ENCODE peak calls at places on chromosomes 13 and 19, in ten cellular contexts. One of them, this sample, is unnamed.

GRCh38 chr13:81872581-81872980 is 1531.7 kb upstream of the SPRY2 start:
- DNase-seq in Panc1: no peak
- DNase-seq in sigmoid colon: no peak
- DNase-seq in upper lobe of left lung: no peak
- DNase-seq in transverse colon: no peak
- DNase-seq in SK-N-SH: peak; percentile 8
- DNase-seq in suprapubic skin: no peak
- DNase-seq in prostate gland: no peak
- DNase-seq in HCT116: peak; percentile 12
- DNase-seq in GM23338: peak; percentile 58
- DNase-seq in this sample: no peak

GRCh38 chr19:38846097-38846496 is 3.7 kb downstream of the HNRNPL start:
- DNase-seq in suprapubic skin: no peak
- DNase-seq in GM23338: no peak
- DNase-seq in upper lobe of left lung: no peak
- DNase-seq in sigmoid colon: no peak
- DNase-seq in prostate gland: no peak
- DNase-seq in transverse colon: no peak
- DNase-seq in HCT116: no peak
- DNase-seq in Panc1: no peak
- DNase-seq in SK-N-SH: no peak
- DNase-seq in this sample: no peak

GRCh38 chr19:7287716-7288115 is 6.5 kb downstream of the INSR start:
- DNase-seq in HCT116: no peak
- DNase-seq in SK-N-SH: no peak
- DNase-seq in Panc1: no peak
- DNase-seq in GM23338: no peak
- DNase-seq in suprapubic skin: no peak
- DNase-seq in transverse colon: no peak
- DNase-seq in upper lobe of left lung: no peak
- DNase-seq in sigmoid colon: no peak
- DNase-seq in prostate gland: no peak
- DNase-seq in this sample: no peak

GRCh38 chr13:100130092-100130491 is 41.2 kb downstream of the PCCA start:
- DNase-seq in sigmoid colon: no peak
- DNase-seq in transverse colon: no peak
- DNase-seq in prostate gland: no peak
- DNase-seq in Panc1: no peak
- DNase-seq in suprapubic skin: no peak
- DNase-seq in GM23338: peak; percentile 41
- DNase-seq in HCT116: no peak
- DNase-seq in SK-N-SH: no peak
- DNase-seq in upper lobe of left lung: no peak
- DNase-seq in this sample: no peak

GRCh38 chr19:30103981-30104380 is 161.9 kb downstream of the URI1 start:
- DNase-seq in transverse colon: no peak
- DNase-seq in SK-N-SH: no peak
- DNase-seq in upper lobe of left lung: no peak
- DNase-seq in sigmoid colon: no peak
- DNase-seq in HCT116: no peak
- DNase-seq in suprapubic skin: no peak
- DNase-seq in prostate gland: no peak
- DNase-seq in GM23338: no peak
- DNase-seq in Panc1: no peak
- DNase-seq in this sample: no peak

GRCh38 chr13:96650301-96650886 is 343.9 kb downstream of the OXGR1 start:
- DNase-seq in GM23338: no peak
- DNase-seq in HCT116: peak; percentile 3
- DNase-seq in prostate gland: no peak
- DNase-seq in sigmoid colon: no peak
- DNase-seq in upper lobe of left lung: no peak
- DNase-seq in transverse colon: no peak
- DNase-seq in suprapubic skin: no peak
- DNase-seq in SK-N-SH: no peak
- DNase-seq in Panc1: no peak
- DNase-seq in this sample: no peak

GRCh38 chr19:49660338-49660961 is 5.2 kb downstream of the IRF3 start:
- DNase-seq in Panc1: no peak
- DNase-seq in HCT116: no peak
- DNase-seq in SK-N-SH: no peak
- DNase-seq in prostate gland: no peak
- DNase-seq in GM23338: no peak
- DNase-seq in sigmoid colon: no peak
- DNase-seq in upper lobe of left lung: no peak
- DNase-seq in transverse colon: no peak
- DNase-seq in suprapubic skin: no peak
- DNase-seq in this sample: no peak

GRCh38 chr19:51600940-51601575 is 29.1 kb downstream of the SIGLEC5 start:
- DNase-seq in suprapubic skin: no peak
- DNase-seq in HCT116: no peak
- DNase-seq in SK-N-SH: no peak
- DNase-seq in prostate gland: no peak
- DNase-seq in Panc1: no peak
- DNase-seq in transverse colon: peak; percentile 35
- DNase-seq in GM23338: peak; percentile 67
- DNase-seq in sigmoid colon: no peak
- DNase-seq in upper lobe of left lung: peak; percentile 27
- DNase-seq in this sample: no peak

GRCh38 chr19:1647664-1648155 is 4.7 kb downstream of the TCF3 start:
- DNase-seq in suprapubic skin: no peak
- DNase-seq in upper lobe of left lung: no peak
- DNase-seq in HCT116: no peak
- DNase-seq in SK-N-SH: no peak
- DNase-seq in Panc1: no peak
- DNase-seq in prostate gland: no peak
- DNase-seq in transverse colon: no peak
- DNase-seq in sigmoid colon: no peak
- DNase-seq in GM23338: no peak
- DNase-seq in this sample: no peak

GRCh38 chr19:14430712-14431111 is 2.4 kb upstream of the PKN1 start:
- DNase-seq in prostate gland: no peak
- DNase-seq in SK-N-SH: no peak
- DNase-seq in transverse colon: no peak
- DNase-seq in GM23338: no peak
- DNase-seq in HCT116: no peak
- DNase-seq in suprapubic skin: no peak
- DNase-seq in sigmoid colon: no peak
- DNase-seq in Panc1: no peak
- DNase-seq in upper lobe of left lung: no peak
- DNase-seq in this sample: no peak

GRCh38 chr13:64488731-64489130 is 2741.4 kb downstream of the PCDH9 start:
- DNase-seq in SK-N-SH: no peak
- DNase-seq in upper lobe of left lung: no peak
- DNase-seq in Panc1: no peak
- DNase-seq in GM23338: no peak
- DNase-seq in transverse colon: no peak
- DNase-seq in suprapubic skin: no peak
- DNase-seq in prostate gland: no peak
- DNase-seq in sigmoid colon: no peak
- DNase-seq in HCT116: no peak
- DNase-seq in this sample: no peak

GRCh38 chr13:101425156-101425471 is 8.8 kb upstream of the NALCN start:
- DNase-seq in suprapubic skin: no peak
- DNase-seq in GM23338: no peak
- DNase-seq in sigmoid colon: no peak
- DNase-seq in prostate gland: no peak
- DNase-seq in upper lobe of left lung: no peak
- DNase-seq in Panc1: no peak
- DNase-seq in transverse colon: no peak
- DNase-seq in HCT116: no peak
- DNase-seq in SK-N-SH: no peak
- DNase-seq in this sample: no peak

GRCh38 chr13:51249254-51249653 is 27.1 kb downstream of the FAM124A start:
- DNase-seq in GM23338: peak; percentile 38
- DNase-seq in Panc1: no peak
- DNase-seq in SK-N-SH: no peak
- DNase-seq in sigmoid colon: no peak
- DNase-seq in transverse colon: no peak
- DNase-seq in prostate gland: no peak
- DNase-seq in HCT116: no peak
- DNase-seq in suprapubic skin: no peak
- DNase-seq in upper lobe of left lung: no peak
- DNase-seq in this sample: no peak

GRCh38 chr13:93151277-93151676 is 75.3 kb upstream of the GPC6 start:
- DNase-seq in prostate gland: no peak
- DNase-seq in transverse colon: no peak
- DNase-seq in GM23338: no peak
- DNase-seq in HCT116: no peak
- DNase-seq in Panc1: no peak
- DNase-seq in suprapubic skin: no peak
- DNase-seq in upper lobe of left lung: no peak
- DNase-seq in sigmoid colon: no peak
- DNase-seq in SK-N-SH: no peak
- DNase-seq in this sample: no peak

GRCh38 chr19:30941591-30941990 is 407.6 kb downstream of the TSHZ3 start:
- DNase-seq in GM23338: no peak
- DNase-seq in upper lobe of left lung: no peak
- DNase-seq in sigmoid colon: no peak
- DNase-seq in SK-N-SH: no peak
- DNase-seq in HCT116: no peak
- DNase-seq in suprapubic skin: no peak
- DNase-seq in Panc1: no peak
- DNase-seq in transverse colon: no peak
- DNase-seq in prostate gland: no peak
- DNase-seq in this sample: no peak

DNA sequence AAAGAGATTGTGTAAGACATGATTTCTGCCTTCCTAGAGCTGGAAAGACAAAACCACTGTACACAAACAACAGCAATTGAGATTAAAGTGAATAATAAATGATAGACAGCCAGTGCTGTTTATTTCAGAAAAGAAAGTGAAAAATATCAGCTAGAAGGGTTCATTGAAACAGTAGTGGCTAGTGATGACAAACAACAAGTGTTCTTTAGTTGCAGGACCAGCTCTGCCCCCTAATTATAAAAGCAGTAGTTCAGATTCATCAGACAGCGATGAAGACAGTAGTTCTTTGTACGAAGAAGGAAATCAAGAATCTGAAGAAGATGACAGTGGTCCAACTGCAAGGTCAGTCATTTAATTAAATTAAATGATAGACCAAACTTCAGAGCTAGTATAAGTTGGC is 14.8 kb downstream of the GPALPP1 start:
- DNase-seq in Panc1: no peak
- DNase-seq in transverse colon: no peak
- DNase-seq in suprapubic skin: no peak
- DNase-seq in HCT116: no peak
- DNase-seq in upper lobe of left lung: no peak
- DNase-seq in sigmoid colon: no peak
- DNase-seq in GM23338: no peak
- DNase-seq in SK-N-SH: no peak
- DNase-seq in prostate gland: no peak
- DNase-seq in this sample: no peak
- H3K36me3 ChIP-seq in Panc1: peaks cover under 1% of the 10 kb centered on the region
- H3K36me3 ChIP-seq in transverse colon: no peaks in the 10 kb centered on the region
- H3K36me3 ChIP-seq in suprapubic skin: peaks cover 66% of the 10 kb centered on the region
- H3K36me3 ChIP-seq in HCT116: peaks cover 3% of the 10 kb centered on the region
- H3K36me3 ChIP-seq in upper lobe of left lung: peaks cover 66% of the 10 kb centered on the region
- H3K36me3 ChIP-seq in sigmoid colon: peaks cover 6% of the 10 kb centered on the region
- H3K36me3 ChIP-seq in GM23338: no peaks in the 10 kb centered on the region
- H3K36me3 ChIP-seq in SK-N-SH: peaks cover 79% of the 10 kb centered on the region
- H3K36me3 ChIP-seq in prostate gland: no peaks in the 10 kb centered on the region
- H3K36me3 ChIP-seq in this sample: peaks cover 92% of the 10 kb centered on the region

DNA sequence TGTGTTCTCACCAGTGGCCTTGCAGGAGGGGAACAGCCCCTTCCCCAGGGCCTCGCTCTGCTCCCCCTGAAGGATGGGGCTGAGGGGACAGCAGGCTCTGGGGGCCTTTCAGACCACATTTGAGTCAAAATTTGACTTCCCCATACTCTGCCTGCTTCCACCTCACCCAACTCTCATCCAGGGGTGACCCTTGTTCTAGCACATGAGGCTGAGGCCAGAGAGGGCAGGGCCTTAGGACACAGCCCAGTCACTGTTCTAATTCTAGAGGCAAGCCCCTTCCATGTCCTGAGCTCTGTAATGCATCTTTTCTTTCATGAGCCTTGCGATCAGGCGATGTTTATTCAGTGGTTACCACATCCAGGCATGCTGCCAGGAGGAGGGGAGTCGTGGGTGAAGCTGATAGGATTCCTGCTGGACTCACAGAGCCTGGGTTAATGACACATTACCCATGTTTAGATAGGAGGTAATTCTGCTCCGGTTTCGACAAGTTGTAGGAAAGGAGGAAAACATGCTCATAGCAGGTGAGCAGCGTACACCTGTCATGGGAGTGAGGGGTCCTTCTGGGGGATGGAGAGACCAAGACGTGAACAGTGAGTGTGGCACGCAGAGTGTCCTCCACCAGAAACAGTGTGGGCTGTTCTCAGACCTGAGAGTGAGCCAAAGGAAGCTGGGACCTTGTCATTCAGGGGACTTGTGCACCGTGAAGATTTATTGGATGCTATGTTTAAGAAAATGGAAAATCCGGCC is 9.3 kb downstream of the RPS9 start:
- DNase-seq in HCT116: peak; percentile 40
- DNase-seq in SK-N-SH: peak; percentile 82
- DNase-seq in suprapubic skin: peak; percentile 79
- DNase-seq in transverse colon: peak; percentile 93
- DNase-seq in sigmoid colon: peak; percentile 96
- DNase-seq in upper lobe of left lung: peak; percentile 95
- DNase-seq in GM23338: no peak
- DNase-seq in Panc1: peak; percentile 96
- DNase-seq in prostate gland: peak; percentile 94
- DNase-seq in this sample: peak; percentile 97
- TF ChIP-seq POLR2AphosphoS5 in HCT116: no peak
- TF ChIP-seq POLR2AphosphoS5 in SK-N-SH: peak; percentile 84
- TF ChIP-seq POLR2AphosphoS5 in suprapubic skin: no peak
- TF ChIP-seq POLR2AphosphoS5 in transverse colon: peak; percentile 66
- TF ChIP-seq POLR2AphosphoS5 in sigmoid colon: peak; percentile 46
- TF ChIP-seq POLR2AphosphoS5 in upper lobe of left lung: peak; percentile 88
- TF ChIP-seq POLR2AphosphoS5 in GM23338: no peak
- TF ChIP-seq POLR2AphosphoS5 in Panc1: peak; percentile 60
- TF ChIP-seq POLR2AphosphoS5 in prostate gland: peak; percentile 92
- TF ChIP-seq POLR2AphosphoS5 in this sample: peak; percentile 98

DNA sequence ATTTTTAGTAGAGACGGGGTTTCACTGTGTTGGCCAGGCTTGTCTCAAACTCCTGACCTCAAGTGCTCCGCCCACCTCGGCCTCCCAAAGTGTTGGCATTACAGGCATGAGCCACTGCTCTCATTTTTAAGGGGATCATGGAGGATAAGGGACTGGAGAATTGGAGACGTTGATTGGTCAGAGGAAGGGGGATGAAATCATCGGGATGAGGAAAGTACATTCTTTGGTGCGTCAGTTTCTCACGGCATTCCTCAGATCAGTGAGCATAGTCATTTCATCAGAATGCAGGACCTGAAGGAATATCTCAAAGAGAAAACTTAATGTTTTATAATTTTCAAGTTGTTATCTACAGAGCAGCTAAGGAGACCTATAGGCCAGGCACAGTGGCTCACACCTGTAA is 14.0 kb downstream of the ZNF114 start:
- DNase-seq in upper lobe of left lung: no peak
- DNase-seq in transverse colon: no peak
- DNase-seq in suprapubic skin: no peak
- DNase-seq in SK-N-SH: no peak
- DNase-seq in HCT116: no peak
- DNase-seq in prostate gland: no peak
- DNase-seq in Panc1: no peak
- DNase-seq in sigmoid colon: no peak
- DNase-seq in GM23338: no peak
- DNase-seq in this sample: no peak
- H3K36me3 ChIP-seq in upper lobe of left lung: peaks cover 22% of the 10 kb centered on the region
- H3K36me3 ChIP-seq in transverse colon: no peaks in the 10 kb centered on the region
- H3K36me3 ChIP-seq in suprapubic skin: peaks cover 15% of the 10 kb centered on the region
- H3K36me3 ChIP-seq in SK-N-SH: peaks cover 7% of the 10 kb centered on the region
- H3K36me3 ChIP-seq in HCT116: peaks cover 10% of the 10 kb centered on the region
- H3K36me3 ChIP-seq in prostate gland: no peaks in the 10 kb centered on the region
- H3K36me3 ChIP-seq in Panc1: no peaks in the 10 kb centered on the region
- H3K36me3 ChIP-seq in sigmoid colon: no peaks in the 10 kb centered on the region
- H3K36me3 ChIP-seq in GM23338: peaks cover 43% of the 10 kb centered on the region
- H3K36me3 ChIP-seq in this sample: peaks cover 30% of the 10 kb centered on the region

GRCh38 chr19:5803752-5804515 is 933 bp upstream of the NRTN start:
- DNase-seq in prostate gland: peak; percentile 79
- DNase-seq in GM23338: peak; percentile 96
- DNase-seq in HCT116: peak; percentile 78
- DNase-seq in upper lobe of left lung: peak; percentile 91
- DNase-seq in suprapubic skin: peak; percentile 89
- DNase-seq in sigmoid colon: peak; percentile 95
- DNase-seq in transverse colon: peak; percentile 95
- DNase-seq in Panc1: peak; percentile 56
- DNase-seq in SK-N-SH: peak; percentile 99
- DNase-seq in this sample: peak; percentile 95
- TF ChIP-seq POLR2AphosphoS5 in prostate gland: peak; percentile 52
- TF ChIP-seq POLR2AphosphoS5 in GM23338: peak; percentile 44
- TF ChIP-seq POLR2AphosphoS5 in HCT116: no peak
- TF ChIP-seq POLR2AphosphoS5 in upper lobe of left lung: no peak
- TF ChIP-seq POLR2AphosphoS5 in suprapubic skin: no peak
- TF ChIP-seq POLR2AphosphoS5 in sigmoid colon: peak; percentile 30
- TF ChIP-seq POLR2AphosphoS5 in transverse colon: no peak
- TF ChIP-seq POLR2AphosphoS5 in Panc1: no peak
- TF ChIP-seq POLR2AphosphoS5 in SK-N-SH: no peak
- TF ChIP-seq POLR2AphosphoS5 in this sample: peak; percentile 77

This sample was measured in stomach.